ENCODE peak calls at places on chromosomes 1 and 21, in ten cellular contexts. One of them, this sample, is unnamed.

GRCh38 chr1:11178021-11179015 is 10.8 kb upstream of the ANGPTL7 start:
- DNase-seq in LNCaP clone FGC: no peak
- DNase-seq in OCI-LY7: no peak
- DNase-seq in ovary: no peak
- DNase-seq in HL-60: no peak
- DNase-seq in heart right ventricle: no peak
- DNase-seq in skeletal muscle cell: no peak
- DNase-seq in cardiac fibroblast: peak
- DNase-seq in foreskin fibroblast: peak
- DNase-seq in right lobe of liver: no peak
- DNase-seq in this sample: no peak

GRCh38 chr1:38025664-38026063 is 13.1 kb downstream of the UTP11 start:
- DNase-seq in foreskin fibroblast: no peak
- DNase-seq in heart right ventricle: no peak
- DNase-seq in HL-60: no peak
- DNase-seq in LNCaP clone FGC: no peak
- DNase-seq in cardiac fibroblast: no peak
- DNase-seq in ovary: no peak
- DNase-seq in skeletal muscle cell: no peak
- DNase-seq in right lobe of liver: no peak
- DNase-seq in OCI-LY7: no peak
- DNase-seq in this sample: no peak

GRCh38 chr1:119564548-119564947 is 57.5 kb downstream of the HSD3B1 start:
- DNase-seq in foreskin fibroblast: no peak
- DNase-seq in ovary: no peak
- DNase-seq in LNCaP clone FGC: no peak
- DNase-seq in skeletal muscle cell: no peak
- DNase-seq in cardiac fibroblast: no peak
- DNase-seq in OCI-LY7: no peak
- DNase-seq in right lobe of liver: no peak
- DNase-seq in HL-60: no peak
- DNase-seq in heart right ventricle: no peak
- DNase-seq in this sample: no peak

GRCh38 chr1:173430707-173431662 is 46.1 kb upstream of the PRDX6 start:
- DNase-seq in right lobe of liver: peak
- DNase-seq in LNCaP clone FGC: peak
- DNase-seq in foreskin fibroblast: peak
- DNase-seq in ovary: peak
- DNase-seq in skeletal muscle cell: peak
- DNase-seq in cardiac fibroblast: peak
- DNase-seq in HL-60: peak
- DNase-seq in heart right ventricle: peak
- DNase-seq in OCI-LY7: peak
- DNase-seq in this sample: no peak

GRCh38 chr1:41955461-41956159 is 36.9 kb upstream of the HIVEP3 start:
- DNase-seq in HL-60: no peak
- DNase-seq in ovary: no peak
- DNase-seq in right lobe of liver: no peak
- DNase-seq in skeletal muscle cell: peak
- DNase-seq in cardiac fibroblast: peak
- DNase-seq in LNCaP clone FGC: no peak
- DNase-seq in foreskin fibroblast: peak
- DNase-seq in heart right ventricle: no peak
- DNase-seq in OCI-LY7: no peak
- DNase-seq in this sample: peak

GRCh38 chr1:171221665-171222591 is 26.4 kb upstream of the FMO1 start:
- DNase-seq in foreskin fibroblast: peak
- DNase-seq in OCI-LY7: no peak
- DNase-seq in skeletal muscle cell: no peak
- DNase-seq in heart right ventricle: peak
- DNase-seq in HL-60: no peak
- DNase-seq in right lobe of liver: no peak
- DNase-seq in cardiac fibroblast: peak
- DNase-seq in ovary: peak
- DNase-seq in LNCaP clone FGC: no peak
- DNase-seq in this sample: no peak

GRCh38 chr1:167000546-167000945 is 11.5 kb downstream of the MAEL start:
- DNase-seq in OCI-LY7: no peak
- DNase-seq in cardiac fibroblast: no peak
- DNase-seq in heart right ventricle: no peak
- DNase-seq in foreskin fibroblast: no peak
- DNase-seq in right lobe of liver: no peak
- DNase-seq in HL-60: no peak
- DNase-seq in LNCaP clone FGC: no peak
- DNase-seq in ovary: no peak
- DNase-seq in skeletal muscle cell: no peak
- DNase-seq in this sample: peak

GRCh38 chr1:200981278-200981677 is 42.2 kb downstream of the KIF21B start:
- DNase-seq in heart right ventricle: no peak
- DNase-seq in foreskin fibroblast: no peak
- DNase-seq in cardiac fibroblast: no peak
- DNase-seq in HL-60: no peak
- DNase-seq in right lobe of liver: no peak
- DNase-seq in skeletal muscle cell: no peak
- DNase-seq in ovary: no peak
- DNase-seq in LNCaP clone FGC: no peak
- DNase-seq in OCI-LY7: no peak
- DNase-seq in this sample: no peak

GRCh38 chr1:8516793-8517556 is 199.1 kb downstream of the SLC45A1 start:
- DNase-seq in skeletal muscle cell: no peak
- DNase-seq in OCI-LY7: peak
- DNase-seq in foreskin fibroblast: peak
- DNase-seq in heart right ventricle: no peak
- DNase-seq in right lobe of liver: no peak
- DNase-seq in ovary: no peak
- DNase-seq in cardiac fibroblast: peak
- DNase-seq in HL-60: no peak
- DNase-seq in LNCaP clone FGC: no peak
- DNase-seq in this sample: no peak

DNA sequence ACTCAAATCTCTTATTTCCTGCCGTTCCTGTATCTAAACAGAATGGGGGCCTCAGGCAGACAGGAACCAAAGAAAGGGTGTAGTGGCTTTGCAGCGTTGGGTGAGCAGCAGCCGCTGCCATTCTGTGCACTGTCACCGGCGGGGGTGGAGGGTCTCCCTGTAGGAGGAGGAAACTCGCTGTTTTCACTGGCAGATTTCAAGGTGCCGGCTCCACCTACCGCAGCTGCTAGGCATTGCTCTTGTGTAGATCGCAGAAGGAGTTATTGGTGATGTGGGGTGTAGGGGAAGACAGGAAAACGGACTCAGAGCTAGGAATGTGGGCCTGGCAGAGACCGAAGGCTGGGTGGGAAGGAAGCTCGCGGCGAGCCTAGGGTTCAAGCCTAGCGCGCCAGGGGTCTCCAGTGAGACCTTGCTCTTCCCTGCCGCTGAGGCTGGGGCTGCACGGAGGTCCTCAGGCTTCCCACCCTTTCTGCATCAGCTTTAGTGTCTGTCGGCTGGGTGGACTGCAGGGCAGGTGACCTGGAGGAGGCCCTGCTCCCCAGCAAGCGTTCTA is 20.8 kb downstream of the ATP5PO start:
- DNase-seq in heart right ventricle: peak
- DNase-seq in HL-60: peak
- DNase-seq in skeletal muscle cell: peak
- DNase-seq in ovary: peak
- DNase-seq in LNCaP clone FGC: peak
- DNase-seq in foreskin fibroblast: peak
- DNase-seq in cardiac fibroblast: peak
- DNase-seq in OCI-LY7: peak
- DNase-seq in right lobe of liver: peak
- DNase-seq in this sample: no peak
- H3K4me3 ChIP-seq in heart right ventricle: peak
- H3K4me3 ChIP-seq in HL-60: no peak
- H3K4me3 ChIP-seq in skeletal muscle cell: peak
- H3K4me3 ChIP-seq in ovary: peak
- H3K4me3 ChIP-seq in LNCaP clone FGC: peak
- H3K4me3 ChIP-seq in foreskin fibroblast: peak
- H3K4me3 ChIP-seq in cardiac fibroblast: peak
- H3K4me3 ChIP-seq in OCI-LY7: no peak
- H3K4me3 ChIP-seq in right lobe of liver: peak
- H3K4me3 ChIP-seq in this sample: peak

GRCh38 chr1:112960381-112960780 is 4.4 kb upstream of the SLC16A1 start:
- DNase-seq in HL-60: no peak
- DNase-seq in cardiac fibroblast: no peak
- DNase-seq in ovary: no peak
- DNase-seq in heart right ventricle: no peak
- DNase-seq in right lobe of liver: no peak
- DNase-seq in LNCaP clone FGC: no peak
- DNase-seq in skeletal muscle cell: no peak
- DNase-seq in foreskin fibroblast: no peak
- DNase-seq in OCI-LY7: no peak
- DNase-seq in this sample: no peak

GRCh38 chr1:112961072-112961471 is 5.1 kb upstream of the SLC16A1 start:
- DNase-seq in skeletal muscle cell: no peak
- DNase-seq in cardiac fibroblast: no peak
- DNase-seq in heart right ventricle: no peak
- DNase-seq in HL-60: no peak
- DNase-seq in foreskin fibroblast: no peak
- DNase-seq in ovary: no peak
- DNase-seq in LNCaP clone FGC: no peak
- DNase-seq in right lobe of liver: no peak
- DNase-seq in OCI-LY7: no peak
- DNase-seq in this sample: no peak

GRCh38 chr1:112964347-112964746 is 8.4 kb upstream of the SLC16A1 start:
- DNase-seq in heart right ventricle: no peak
- DNase-seq in HL-60: no peak
- DNase-seq in OCI-LY7: no peak
- DNase-seq in LNCaP clone FGC: no peak
- DNase-seq in foreskin fibroblast: no peak
- DNase-seq in right lobe of liver: no peak
- DNase-seq in ovary: no peak
- DNase-seq in cardiac fibroblast: no peak
- DNase-seq in skeletal muscle cell: no peak
- DNase-seq in this sample: no peak
- H3K4me3 ChIP-seq in heart right ventricle: no peak
- H3K4me3 ChIP-seq in HL-60: no peak
- H3K4me3 ChIP-seq in OCI-LY7: no peak
- H3K4me3 ChIP-seq in LNCaP clone FGC: no peak
- H3K4me3 ChIP-seq in foreskin fibroblast: no peak
- H3K4me3 ChIP-seq in right lobe of liver: no peak
- H3K4me3 ChIP-seq in ovary: no peak
- H3K4me3 ChIP-seq in cardiac fibroblast: no peak
- H3K4me3 ChIP-seq in skeletal muscle cell: no peak
- H3K4me3 ChIP-seq in this sample: no peak

DNA sequence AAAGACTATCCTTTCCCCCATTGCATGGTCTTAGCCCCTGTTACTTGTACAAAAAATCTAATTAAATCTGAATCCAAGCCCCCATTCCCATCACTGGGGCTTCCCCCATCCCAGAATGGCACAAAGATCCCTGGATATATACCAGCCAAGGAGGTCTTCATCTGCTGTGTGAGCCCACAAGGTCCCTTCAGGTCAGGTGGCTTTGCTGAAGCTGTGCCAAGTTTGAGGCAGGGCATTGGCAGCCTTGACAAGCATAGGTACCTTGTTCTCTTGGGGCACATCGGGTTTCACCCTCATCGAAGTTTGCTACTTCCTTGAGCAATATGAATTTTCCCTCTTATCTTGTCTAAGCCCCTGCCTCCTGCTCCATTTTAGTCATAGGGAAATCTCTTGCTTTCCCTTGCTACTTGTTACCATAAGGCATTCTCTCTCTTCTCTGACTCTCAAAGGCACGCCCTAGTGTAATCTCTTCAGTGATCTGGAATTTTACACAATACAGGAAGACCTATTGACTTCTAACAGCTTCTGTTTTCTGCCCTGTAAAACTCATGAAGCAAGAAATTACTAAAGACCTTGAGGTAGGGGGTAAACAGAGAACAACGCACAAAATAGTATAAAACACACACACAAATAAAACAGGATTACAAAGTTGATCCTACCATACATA is 71.4 kb upstream of the COG2 start:
- DNase-seq in HL-60: peak
- DNase-seq in cardiac fibroblast: no peak
- DNase-seq in foreskin fibroblast: no peak
- DNase-seq in skeletal muscle cell: no peak
- DNase-seq in right lobe of liver: no peak
- DNase-seq in heart right ventricle: no peak
- DNase-seq in LNCaP clone FGC: no peak
- DNase-seq in ovary: no peak
- DNase-seq in OCI-LY7: no peak
- DNase-seq in this sample: no peak
- H3K4me3 ChIP-seq in HL-60: no peak
- H3K4me3 ChIP-seq in cardiac fibroblast: no peak
- H3K4me3 ChIP-seq in foreskin fibroblast: no peak
- H3K4me3 ChIP-seq in skeletal muscle cell: no peak
- H3K4me3 ChIP-seq in right lobe of liver: no peak
- H3K4me3 ChIP-seq in heart right ventricle: no peak
- H3K4me3 ChIP-seq in LNCaP clone FGC: no peak
- H3K4me3 ChIP-seq in ovary: no peak
- H3K4me3 ChIP-seq in OCI-LY7: no peak
- H3K4me3 ChIP-seq in this sample: no peak

GRCh38 chr1:1085171-1085841 is 11.2 kb upstream of the RNF223 start:
- DNase-seq in skeletal muscle cell: no peak
- DNase-seq in HL-60: no peak
- DNase-seq in OCI-LY7: no peak
- DNase-seq in LNCaP clone FGC: no peak
- DNase-seq in foreskin fibroblast: no peak
- DNase-seq in heart right ventricle: no peak
- DNase-seq in right lobe of liver: no peak
- DNase-seq in cardiac fibroblast: no peak
- DNase-seq in ovary: peak
- DNase-seq in this sample: no peak

GRCh38 chr1:1088036-1088800 is 14.1 kb upstream of the RNF223 start:
- DNase-seq in right lobe of liver: no peak
- DNase-seq in LNCaP clone FGC: no peak
- DNase-seq in OCI-LY7: no peak
- DNase-seq in ovary: peak
- DNase-seq in foreskin fibroblast: no peak
- DNase-seq in cardiac fibroblast: no peak
- DNase-seq in skeletal muscle cell: no peak
- DNase-seq in HL-60: no peak
- DNase-seq in heart right ventricle: no peak
- DNase-seq in this sample: no peak

GRCh38 chr1:1087351-1088035 is 13.4 kb upstream of the RNF223 start:
- DNase-seq in HL-60: no peak
- DNase-seq in ovary: peak
- DNase-seq in LNCaP clone FGC: no peak
- DNase-seq in skeletal muscle cell: no peak
- DNase-seq in right lobe of liver: no peak
- DNase-seq in foreskin fibroblast: no peak
- DNase-seq in OCI-LY7: no peak
- DNase-seq in heart right ventricle: no peak
- DNase-seq in cardiac fibroblast: no peak
- DNase-seq in this sample: no peak

GRCh38 chr1:1085911-1086841 is 12.1 kb upstream of the RNF223 start:
- DNase-seq in OCI-LY7: no peak
- DNase-seq in ovary: peak
- DNase-seq in cardiac fibroblast: no peak
- DNase-seq in skeletal muscle cell: no peak
- DNase-seq in right lobe of liver: no peak
- DNase-seq in foreskin fibroblast: no peak
- DNase-seq in LNCaP clone FGC: no peak
- DNase-seq in HL-60: no peak
- DNase-seq in heart right ventricle: no peak
- DNase-seq in this sample: no peak

DNA sequence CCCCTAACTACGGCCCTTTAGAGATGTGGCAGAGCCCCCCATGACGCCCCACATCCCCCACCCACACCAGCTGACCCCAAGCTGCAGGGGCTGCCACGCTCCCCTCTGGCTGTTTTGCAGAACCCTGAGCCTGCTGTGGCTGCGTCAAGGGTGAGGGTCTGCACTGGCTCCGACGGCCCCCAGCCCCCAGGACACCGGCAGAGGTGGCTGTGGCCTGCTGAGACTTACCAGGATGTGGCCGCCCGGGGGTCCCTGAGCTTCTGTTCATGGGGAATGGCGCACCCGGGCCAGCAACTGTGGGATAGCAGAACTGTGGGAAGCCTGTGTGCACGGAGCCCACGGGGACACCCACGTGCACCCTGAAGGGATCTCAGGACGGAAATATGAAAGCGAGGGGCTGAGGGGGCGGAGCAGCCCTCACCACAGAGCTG is 12.8 kb upstream of the RNF223 start:
- DNase-seq in foreskin fibroblast: no peak
- DNase-seq in skeletal muscle cell: no peak
- DNase-seq in cardiac fibroblast: no peak
- DNase-seq in right lobe of liver: no peak
- DNase-seq in OCI-LY7: no peak
- DNase-seq in LNCaP clone FGC: no peak
- DNase-seq in ovary: peak
- DNase-seq in heart right ventricle: no peak
- DNase-seq in HL-60: no peak
- DNase-seq in this sample: no peak
- H3K4me3 ChIP-seq in foreskin fibroblast: no peak
- H3K4me3 ChIP-seq in skeletal muscle cell: no peak
- H3K4me3 ChIP-seq in cardiac fibroblast: no peak
- H3K4me3 ChIP-seq in right lobe of liver: no peak
- H3K4me3 ChIP-seq in OCI-LY7: no peak
- H3K4me3 ChIP-seq in LNCaP clone FGC: no peak
- H3K4me3 ChIP-seq in ovary: no peak
- H3K4me3 ChIP-seq in heart right ventricle: no peak
- H3K4me3 ChIP-seq in HL-60: no peak
- H3K4me3 ChIP-seq in this sample: no peak

This sample was measured in epithelial cell of proximal tubule.